ENCODE peak calls at places on chromosomes 16 and 17, in four cellular contexts. I is activated CD8-positive, alpha-beta memory T cell treated with anti-CD3 and anti-CD28 coated beads for 48 hours; Q is adrenal gland; X is cardiac muscle cell. H is an unnamed sample.

GRCh38 chr17:28938552-28938951 is 12.8 kb downstream of the PHF12 start:
- DNase-seq in I (no peak), Q (no peak), X (no peak), H (no peak)

GRCh38 chr17:16994626-16995025 is 22.7 kb upstream of the TNFRSF13B start:
- DNase-seq in I (no peak), Q (no peak), X (no peak), H (no peak)

GRCh38 chr17:37770631-37771518 is 26.0 kb upstream of the HNF1B start:
- DNase-seq in I (no peak), Q (peak), X (peak), H (peak)

GRCh38 chr17:73431401-73432205 is 119.8 kb upstream of the CDC42EP4 start:
- DNase-seq in I (no peak), Q (no peak), X (no peak), H (peak)

GRCh38 chr17:48100591-48101011 is 677 bp downstream of the CBX1 start:
- DNase-seq in I (no peak), Q (peak), X (peak), H (peak)

GRCh38 chr17:64679710-64680216 is 17.7 kb upstream of the SMURF2 start:
- DNase-seq in I (no peak), Q (no peak), X (peak), H (peak)

GRCh38 chr17:78661092-78661770 is 84.0 kb upstream of the DNAH17 start:
- DNase-seq in I (no peak), Q (no peak), X (no peak), H (peak)

GRCh38 chr17:32015245-32016013 is 8.2 kb downstream of the LRRC37B start:
- DNase-seq in I (no peak), Q (no peak), X (no peak), H (no peak)

GRCh38 chr16:64234200-64234599 is 887.7 kb downstream of the CDH11 start:
- DNase-seq in I (no peak), Q (no peak), X (no peak), H (no peak)

GRCh38 chr16:1071561-1072225 is 854 bp upstream of the SSTR5 start:
- DNase-seq in I (no peak), Q (no peak), X (no peak), H (no peak)

GRCh38 chr16:22347100-22347820 is 27.2 kb downstream of the CDR2 start:
- DNase-seq in I (no peak), Q (no peak), X (no peak), H (peak)

GRCh38 chr16:30977502-30977901 is 7.5 kb upstream of the HSD3B7 start:
- DNase-seq in I (no peak), Q (no peak), X (no peak), H (no peak)

GRCh38 chr17:6305613-6306360 is 129.1 kb downstream of the AIPL1 start:
- DNase-seq in I (no peak), Q (no peak), X (no peak), H (no peak)

GRCh38 chr16:57471852-57472664 is 9.6 kb downstream of the POLR2C start:
- DNase-seq in I (no peak), Q (no peak), X (no peak), H (no peak)

GRCh38 chr16:396605-397004 is 394 bp upstream of the NME4 start:
- DNase-seq in I (no peak), Q (peak), X (peak), H (peak)

GRCh38 chr17:8119575-8120519 is 1.5 kb upstream of the ALOXE3 start:
- DNase-seq in I (peak), Q (peak), X (peak), H (peak)

GRCh38 chr16:86517652-86518258 is 7.4 kb downstream of the FOXF1 start:
- DNase-seq in I (no peak), Q (peak), X (peak), H (peak)

GRCh38 chr16:56708821-56709685 is 20.9 kb upstream of the NUP93 start:
- DNase-seq in I (no peak), Q (no peak), X (no peak), H (no peak)

GRCh38 chr17:43832168-43832975 is 574 bp downstream of the MPP3 start:
- DNase-seq in I (no peak), Q (peak), X (peak), H (peak)

GRCh38 chr17:47760409-47761140 is 27.5 kb downstream of the TBX21 start:
- DNase-seq in I (no peak), Q (no peak), X (no peak), H (no peak)

GRCh38 chr17:75263051-75263450 is 1.4 kb downstream of the MRPS7 start:
- DNase-seq in I (no peak), Q (no peak), X (no peak), H (no peak)

GRCh38 chr17:43043306-43043705 is 18.3 kb downstream of the RND2 start:
- DNase-seq in I (no peak), Q (no peak), X (no peak), H (no peak)

GRCh38 chr16:12426122-12426521 is 377.6 kb downstream of the CPPED1 start:
- DNase-seq in I (no peak), Q (no peak), X (peak), H (no peak)

GRCh38 chr17:38917259-38917658 is 8.2 kb upstream of the LASP1NB start:
- DNase-seq in I (no peak), Q (no peak), X (no peak), H (no peak)

GRCh38 chr17:47210105-47210504 is 957 bp downstream of the MYL4 start:
- DNase-seq in I (no peak), Q (no peak), X (no peak), H (no peak)

GRCh38 chr17:59565959-59566324 is 532 bp downstream of the DHX40 start:
- DNase-seq in I (no peak), Q (peak), X (peak), H (peak)

GRCh38 chr16:31073823-31074072 is 292 bp downstream of the ZNF668 start:
- DNase-seq in I (no peak), Q (no peak), X (no peak), H (no peak)

GRCh38 chr17:64938925-64939474 is 19.7 kb upstream of the LRRC37A3 start:
- DNase-seq in I (no peak), Q (peak), X (peak), H (peak)

GRCh38 chr17:82929676-82930042 is 89.8 kb upstream of the ZNF750 start:
- DNase-seq in I (no peak), Q (no peak), X (no peak), H (peak)

GRCh38 chr17:6126768-6127167 is 56.6 kb downstream of the WSCD1 start:
- DNase-seq in I (no peak), Q (no peak), X (no peak), H (no peak)

GRCh38 chr17:1045456-1045855 is 48.5 kb downstream of the TIMM22 start:
- DNase-seq in I (no peak), Q (no peak), X (no peak), H (peak)

GRCh38 chr16:81956213-81956948 is 54.9 kb downstream of the SDR42E1 start:
- DNase-seq in I (no peak), Q (no peak), X (peak), H (no peak)

GRCh38 chr17:574061-574460 is 140.6 kb downstream of the VPS53 start:
- DNase-seq in I (no peak), Q (peak), X (peak), H (peak)

H was measured in right cardiac atrium.